ENCODE peak calls at places on chromosomes 6 and 20, in five cellular contexts. Z is CD8-positive, alpha-beta memory T cell; Q is vagina; F is Peyer's patch; Y is CD8-positive, alpha-beta T cell. D is an unnamed sample.

GRCh38 chr6:136429264-136429663 is 121.0 kb downstream of the MAP7 start:
- DNase-seq in Z (no peak), Q (no peak), F (no peak), Y (no peak), D (no peak)

GRCh38 chr20:41001497-41001896 is 27.1 kb upstream of the TOP1 start:
- DNase-seq in Z (no peak), Q (no peak), F (no peak), Y (no peak), D (no peak)

GRCh38 chr6:140857734-140858380 is 1274.9 kb upstream of the GJE1 start:
- DNase-seq in Z (no peak), Q (no peak), F (no peak), Y (no peak), D (peak; percentile 70)

GRCh38 chr6:1949533-1949932 is 295.9 kb downstream of the GMDS start:
- DNase-seq in Z (no peak), Q (no peak), F (no peak), Y (no peak), D (peak; percentile 79)

GRCh38 chr20:10982692-10983091 is 308.9 kb upstream of the JAG1 start:
- DNase-seq in Z (no peak), Q (no peak), F (no peak), Y (no peak), D (peak; percentile 79)

GRCh38 chr20:47546184-47547033 is 44.7 kb downstream of the NCOA3 start:
- DNase-seq in Z (no peak), Q (no peak), F (no peak), Y (no peak), D (peak; percentile 51)

GRCh38 chr20:53570446-53571276 is 23.0 kb downstream of the ZNF217 start:
- DNase-seq in Z (no peak), Q (peak; percentile 40), F (peak; percentile 36), Y (no peak), D (no peak)

GRCh38 chr6:84182001-84182400 is 45.4 kb downstream of the CEP162 start:
- DNase-seq in Z (no peak), Q (no peak), F (no peak), Y (no peak), D (no peak)

GRCh38 chr20:50110141-50111047 is 2.6 kb downstream of the UBE2V1 start:
- DNase-seq in Z (peak; percentile 31), Q (no peak), F (peak; percentile 80), Y (peak; percentile 39), D (peak; percentile 84)

GRCh38 chr6:145044606-145045275 is 690.6 kb downstream of the EPM2A start:
- DNase-seq in Z (no peak), Q (no peak), F (no peak), Y (no peak), D (peak; percentile 26)

GRCh38 chr6:113147544-113147943 is 709.6 kb upstream of the MARCKS start:
- DNase-seq in Z (no peak), Q (no peak), F (no peak), Y (no peak), D (no peak)

GRCh38 chr6:152232494-152233151 is 404.5 kb downstream of the SYNE1 start:
- DNase-seq in Z (peak; percentile 20), Q (no peak), F (no peak), Y (no peak), D (no peak)

GRCh38 chr20:58227391-58228102 is 906 bp downstream of the ANKRD60 start:
- DNase-seq in Z (no peak), Q (no peak), F (no peak), Y (no peak), D (no peak)
- H3K4me3 ChIP-seq in Z (no peak overlapping the region), Q (no peak overlapping the region), F (no peak overlapping the region), Y (no peak overlapping the region), D (no peak overlapping the region)

GRCh38 chr6:7727150-7727950 is 1.5 kb downstream of the BMP6 start:
- DNase-seq in Z (no peak), Q (no peak), F (no peak), Y (no peak), D (peak; percentile 16)

GRCh38 chr6:7730003-7730402 is 4.1 kb downstream of the BMP6 start:
- DNase-seq in Z (no peak), Q (no peak), F (no peak), Y (no peak), D (no peak)

GRCh38 chr6:7728855-7729590 is 3.1 kb downstream of the BMP6 start:
- DNase-seq in Z (no peak), Q (no peak), F (no peak), Y (no peak), D (no peak)

GRCh38 chr6:7726416-7727149 is 684 bp downstream of the BMP6 start:
- DNase-seq in Z (no peak), Q (no peak), F (no peak), Y (no peak), D (peak; percentile 29)

GRCh38 chr6:7727951-7728854 is 2.3 kb downstream of the BMP6 start:
- DNase-seq in Z (no peak), Q (no peak), F (no peak), Y (no peak), D (peak; percentile 20)
- H3K4me3 ChIP-seq in Z (no peak overlapping the region), Q (peak overlapping the region; percentile 54), F (peak overlapping the region; percentile 51), Y (peak overlapping the region; percentile 27), D (peak overlapping the region; percentile 13)

GRCh38 chr20:57868310-57868709 is 158.5 kb upstream of the PMEPA1 start:
- DNase-seq in Z (no peak), Q (peak; percentile 78), F (no peak), Y (no peak), D (no peak)
- H3K4me3 ChIP-seq in Z (no peak overlapping the region), Q (no peak overlapping the region), F (no peak overlapping the region), Y (no peak overlapping the region), D (no peak overlapping the region)

GRCh38 chr20:54843891-54844290 is 368.5 kb downstream of the DOK5 start:
- DNase-seq in Z (no peak), Q (no peak), F (no peak), Y (no peak), D (no peak)
- H3K4me3 ChIP-seq in Z (no peak overlapping the region), Q (no peak overlapping the region), F (no peak overlapping the region), Y (no peak overlapping the region), D (no peak overlapping the region)

GRCh38 chr6:24909281-24910216 is 26.2 kb downstream of the RIPOR2 start:
- DNase-seq in Z (no peak), Q (no peak), F (no peak), Y (no peak), D (no peak)
- H3K4me3 ChIP-seq in Z (peak overlapping the region; percentile 61), Q (peak overlapping the region; percentile 69), F (peak overlapping the region; percentile 57), Y (peak overlapping the region; percentile 62), D (no peak overlapping the region)

DNA sequence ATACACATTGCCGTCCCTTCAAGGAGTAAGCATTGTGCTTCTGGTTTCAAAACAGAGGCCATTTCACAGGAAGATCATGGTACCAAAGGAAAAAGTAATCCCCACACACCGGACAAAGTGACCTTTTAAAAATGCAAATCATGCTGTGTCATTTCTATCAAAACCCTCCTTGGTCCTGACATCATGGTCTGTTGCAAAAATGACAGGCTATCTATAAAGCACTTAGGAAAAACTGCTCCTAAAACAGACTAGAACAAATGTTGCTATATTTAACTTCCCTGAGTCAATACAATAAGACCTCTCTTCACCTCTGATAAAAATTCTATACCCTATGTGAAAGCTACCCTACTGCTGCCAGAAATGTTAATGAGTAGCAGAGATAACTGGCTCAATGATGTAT is 353.6 kb upstream of the RUNX2 start:
- DNase-seq in Z (no peak), Q (no peak), F (no peak), Y (no peak), D (no peak)
- H3K4me3 ChIP-seq in Z (no peak overlapping the region), Q (no peak overlapping the region), F (no peak overlapping the region), Y (no peak overlapping the region), D (no peak overlapping the region)

GRCh38 chr6:26473758-26474438 is 16.1 kb downstream of the BTN2A1 start:
- DNase-seq in Z (peak; percentile 90), Q (peak; percentile 94), F (peak; percentile 94), Y (peak; percentile 73), D (peak; percentile 93)
- H3K4me3 ChIP-seq in Z (peak overlapping the region; percentile 72), Q (peak overlapping the region; percentile 39), F (peak overlapping the region; percentile 30), Y (peak overlapping the region; percentile 64), D (peak overlapping the region; percentile 72)